ENCODE peak calls at places on chromosome X, in five cellular contexts. B is cardiac muscle cell, H is hepatocyte, K is heart right ventricle, C is sigmoid colon. T is an unnamed sample. For H3K36me3, the result is how much of the 10 kb centered on the place peaks cover.

GRCh38 chrX:74449322-74449936 is 28.1 kb downstream of the SLC16A2 start:
- DNase-seq in B (no peak), H (no peak), K (no peak), C (no peak), T (no peak)

GRCh38 chrX:87518504-87518903 is 902 bp downstream of the KLHL4 start:
- DNase-seq in B (peak), H (no peak), K (no peak), C (no peak), T (no peak)

GRCh38 chrX:102599950-102600579 is 750 bp downstream of the ARMCX5 start:
- DNase-seq in B (peak), H (peak), K (no peak), C (no peak), T (no peak)

GRCh38 chrX:44503550-44503949 is 39.1 kb downstream of the FUNDC1 start:
- DNase-seq in B (no peak), H (no peak), K (no peak), C (no peak), T (no peak)

GRCh38 chrX:19990225-19990518 is 689 bp downstream of the BCLAF3 start:
- DNase-seq in B (no peak), H (no peak), K (no peak), C (no peak), T (no peak)

GRCh38 chrX:100905620-100906019 is 23.1 kb downstream of the XKRX start:
- DNase-seq in B (no peak), H (no peak), K (no peak), C (no peak), T (no peak)

GRCh38 chrX:150616179-150616862 is 47.9 kb downstream of the MTM1 start:
- DNase-seq in B (no peak), H (no peak), K (no peak), C (no peak), T (no peak)

GRCh38 chrX:15143825-15144121 is 126.1 kb downstream of the ASB9 start:
- DNase-seq in B (no peak), H (no peak), K (no peak), C (no peak), T (no peak)

GRCh38 chrX:122582280-122582679 is 601.8 kb upstream of the GRIA3 start:
- DNase-seq in B (no peak), H (no peak), K (no peak), C (no peak), T (no peak)

GRCh38 chrX:357693-358471 is 28.8 kb downstream of the PPP2R3B start:
- DNase-seq in B (no peak), H (no peak), K (no peak), C (no peak), T (peak)

GRCh38 chrX:38066934-38067333 is 60.6 kb downstream of the SYTL5 start:
- DNase-seq in B (no peak), H (no peak), K (no peak), C (no peak), T (no peak)

GRCh38 chrX:63657821-63658220 is 127.2 kb downstream of the ARHGEF9 start:
- DNase-seq in B (peak), H (no peak), K (peak), C (no peak), T (no peak)

GRCh38 chrX:120250522-120251271 is at the start of gene ZBTB33:
- DNase-seq in B (peak), H (peak), K (peak), C (peak), T (peak)

GRCh38 chrX:133847595-133847994 is 137.8 kb downstream of the GPC3 start:
- DNase-seq in B (no peak), H (no peak), K (no peak), C (no peak), T (no peak)

GRCh38 chrX:17547658-17548057 is 172.7 kb downstream of the NHS start:
- DNase-seq in B (peak), H (peak), K (peak), C (peak), T (peak)

GRCh38 chrX:13471269-13471668 is 98.1 kb upstream of the EGFL6 start:
- DNase-seq in B (no peak), H (no peak), K (no peak), C (no peak), T (no peak)

GRCh38 chrX:96126182-96126581 is 558.5 kb upstream of the DIAPH2 start:
- DNase-seq in B (no peak), H (no peak), K (no peak), C (no peak), T (no peak)

GRCh38 chrX:149858592-149858991 is 22.4 kb upstream of the MAGEA8 start:
- DNase-seq in B (no peak), H (no peak), K (no peak), C (no peak), T (no peak)

DNA sequence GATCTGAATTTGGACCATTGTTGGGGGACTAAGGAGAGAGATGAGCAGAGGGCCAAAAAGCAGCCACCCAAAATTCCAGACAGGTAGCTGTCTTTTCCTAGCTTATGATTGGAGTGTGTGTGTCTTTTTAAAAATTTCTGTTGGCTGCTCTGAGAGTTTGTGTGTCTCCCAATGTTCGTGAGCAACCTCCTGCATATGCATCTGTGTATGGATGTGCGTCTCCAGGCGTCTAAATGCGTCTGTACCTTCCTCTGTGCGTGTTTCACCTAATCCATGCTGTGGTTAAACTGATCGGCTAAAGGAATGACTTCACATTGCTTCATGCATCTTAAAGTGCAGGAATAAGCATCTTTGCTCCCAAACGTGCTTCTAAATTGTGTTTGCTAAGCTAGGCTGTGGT is 65.5 kb upstream of the LAS1L start:
- DNase-seq in B (no peak), H (no peak), K (no peak), C (no peak), T (no peak)
- H3K27ac ChIP-seq in B (no peak), H (no peak), K (peak), C (peak), T (peak)

DNA sequence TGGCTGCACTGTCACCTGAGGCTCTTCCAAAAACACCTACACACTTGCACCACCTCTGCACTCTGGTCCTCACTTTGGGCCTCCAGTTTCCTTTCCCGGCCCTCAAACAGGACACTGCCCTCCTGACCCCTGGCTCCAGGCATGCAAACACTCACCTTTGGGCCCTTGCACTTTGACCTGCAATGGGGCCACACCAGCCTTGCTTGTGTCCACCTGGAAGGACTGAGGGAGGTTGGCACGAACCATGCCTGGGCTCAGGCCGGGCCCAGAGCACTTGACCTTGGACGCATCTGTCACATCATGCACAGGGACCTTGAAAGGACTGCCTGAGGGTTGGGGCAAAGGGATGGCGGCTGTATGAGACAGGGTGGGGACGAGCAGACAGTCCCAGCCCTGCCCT is 15.6 kb downstream of the FLNA start:
- DNase-seq in B (no peak), H (no peak), K (no peak), C (no peak), T (no peak)
- H3K36me3 ChIP-seq in B (half or more), H (under half), K (half or more), C (half or more), T (under half)

DNA sequence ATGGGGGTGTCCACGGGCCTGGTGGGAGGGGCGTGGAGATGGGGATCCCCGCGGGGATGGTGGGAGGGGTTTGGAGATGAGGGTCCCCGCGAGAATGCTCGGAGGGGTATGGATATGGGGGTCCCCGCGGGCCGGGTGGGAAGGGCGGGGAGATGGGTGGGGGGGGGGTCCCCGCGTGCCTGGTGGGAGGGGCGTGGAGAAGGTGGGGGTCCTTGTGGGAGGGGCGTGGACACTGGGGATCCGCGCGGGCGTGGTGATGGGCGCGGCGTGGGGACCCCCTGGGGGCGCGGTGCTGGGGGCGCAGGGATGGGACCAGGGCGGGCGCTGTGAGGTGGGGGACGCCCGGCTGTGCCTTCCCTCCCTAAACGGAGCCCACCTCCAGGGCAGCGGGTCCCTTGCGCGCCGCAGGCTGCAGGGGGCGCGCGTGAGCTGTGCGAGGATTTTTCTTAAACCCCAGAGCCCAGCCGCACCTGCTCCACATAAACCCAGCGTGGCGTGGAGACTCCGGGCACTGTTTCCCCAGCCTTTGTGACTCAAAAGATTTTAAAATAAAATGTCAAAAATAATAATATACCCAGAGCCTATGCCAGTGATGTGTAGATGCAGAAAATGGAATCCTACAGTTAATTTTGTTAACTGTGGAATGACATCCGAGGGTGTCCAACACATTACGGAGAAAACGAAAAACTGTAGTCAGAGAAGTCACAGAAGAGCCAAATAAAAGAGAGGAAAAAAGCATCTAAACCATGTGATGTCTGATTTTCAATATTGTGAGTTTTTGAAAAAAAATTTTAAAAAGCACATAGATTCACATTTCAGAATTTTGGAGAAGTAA is 1.5 kb upstream of the ASMTL start:
- DNase-seq in B (peak), H (peak), K (peak), C (peak), T (peak)
- H3K27ac ChIP-seq in B (no peak), H (no peak), K (peak), C (peak), T (no peak)

GRCh38 chrX:41344053-41344452 is 10.1 kb downstream of the DDX3X start:
- DNase-seq in B (no peak), H (no peak), K (no peak), C (no peak), T (no peak)

GRCh38 chrX:41350150-41350975 is 16.4 kb downstream of the DDX3X start:
- DNase-seq in B (peak), H (no peak), K (no peak), C (no peak), T (no peak)

GRCh38 chrX:41350976-41351569 is 17.1 kb downstream of the DDX3X start:
- DNase-seq in B (peak), H (no peak), K (no peak), C (no peak), T (no peak)

GRCh38 chrX:41348551-41348950 is 14.6 kb downstream of the DDX3X start:
- DNase-seq in B (no peak), H (no peak), K (no peak), C (no peak), T (no peak)

DNA sequence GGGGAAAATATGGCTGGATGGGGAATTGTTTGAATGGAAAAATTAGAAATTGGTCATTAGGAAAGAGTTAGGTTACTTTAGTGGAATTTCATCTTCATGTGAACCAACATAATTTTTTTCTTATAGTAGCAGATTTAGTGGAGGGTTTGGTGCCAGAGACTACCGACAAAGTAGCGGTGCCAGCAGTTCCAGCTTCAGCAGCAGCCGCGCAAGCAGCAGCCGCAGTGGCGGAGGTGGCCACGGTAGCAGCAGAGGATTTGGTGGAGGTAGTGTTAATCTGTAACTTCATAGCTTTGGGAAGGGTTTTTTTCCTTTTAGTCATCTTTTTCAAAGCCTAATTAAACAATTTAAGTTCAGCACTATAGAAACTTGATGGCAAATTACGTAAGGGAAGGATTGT is 13.2 kb downstream of the DDX3X start:
- DNase-seq in B (no peak), H (no peak), K (no peak), C (no peak), T (no peak)
- H3K36me3 ChIP-seq in B (half or more), H (under half), K (half or more), C (under half), T (half or more)

GRCh38 chrX:11474021-11474420 is 180.8 kb downstream of the AMELX start:
- DNase-seq in B (no peak), H (no peak), K (no peak), C (no peak), T (no peak)

GRCh38 chrX:11472879-11473278 is 179.7 kb downstream of the AMELX start:
- DNase-seq in B (no peak), H (no peak), K (peak), C (no peak), T (no peak)

GRCh38 chrX:11472381-11472780 is 179.2 kb downstream of the AMELX start:
- DNase-seq in B (no peak), H (no peak), K (no peak), C (no peak), T (no peak)

GRCh38 chrX:11474576-11474975 is 181.4 kb downstream of the AMELX start:
- DNase-seq in B (no peak), H (no peak), K (no peak), C (no peak), T (no peak)

GRCh38 chrX:11470231-11470630 is 177.0 kb downstream of the AMELX start:
- DNase-seq in B (no peak), H (no peak), K (no peak), C (no peak), T (no peak)
- H3K27ac ChIP-seq in B (no peak), H (no peak), K (no peak), C (peak), T (no peak)

GRCh38 chrX:45845142-45845541 is 644.5 kb upstream of the DIPK2B start:
- DNase-seq in B (no peak), H (no peak), K (no peak), C (no peak), T (no peak)
- H3K36me3 ChIP-seq in B (under half), H (under half), K (under half), C (under half), T (under half)

GRCh38 chrX:71105638-71106037 is 902 bp downstream of the CXorf65 start:
- DNase-seq in B (no peak), H (no peak), K (no peak), C (no peak), T (no peak)

GRCh38 chrX:71106427-71106826 is at the start of gene CXorf65:
- DNase-seq in B (no peak), H (no peak), K (no peak), C (no peak), T (no peak)

GRCh38 chrX:71102292-71102691 is 4.2 kb downstream of the CXorf65 start:
- DNase-seq in B (no peak), H (no peak), K (no peak), C (no peak), T (no peak)

GRCh38 chrX:71100581-71101505 is 5.2 kb downstream of the FOXO4 start:
- DNase-seq in B (no peak), H (no peak), K (no peak), C (no peak), T (no peak)

GRCh38 chrX:71103110-71103983 is 3.2 kb downstream of the CXorf65 start:
- DNase-seq in B (peak), H (peak), K (no peak), C (peak), T (no peak)
- H3K27ac ChIP-seq in B (peak), H (peak), K (peak), C (no peak), T (no peak)

GRCh38 chrX:129561453-129561852 is 21.4 kb downstream of the OCRL start:
- DNase-seq in B (no peak), H (no peak), K (no peak), C (no peak), T (no peak)

GRCh38 chrX:129565046-129565649 is 25.1 kb downstream of the OCRL start:
- DNase-seq in B (no peak), H (no peak), K (no peak), C (no peak), T (no peak)

GRCh38 chrX:129568349-129568748 is 28.3 kb downstream of the OCRL start:
- DNase-seq in B (no peak), H (no peak), K (no peak), C (no peak), T (no peak)

DNA sequence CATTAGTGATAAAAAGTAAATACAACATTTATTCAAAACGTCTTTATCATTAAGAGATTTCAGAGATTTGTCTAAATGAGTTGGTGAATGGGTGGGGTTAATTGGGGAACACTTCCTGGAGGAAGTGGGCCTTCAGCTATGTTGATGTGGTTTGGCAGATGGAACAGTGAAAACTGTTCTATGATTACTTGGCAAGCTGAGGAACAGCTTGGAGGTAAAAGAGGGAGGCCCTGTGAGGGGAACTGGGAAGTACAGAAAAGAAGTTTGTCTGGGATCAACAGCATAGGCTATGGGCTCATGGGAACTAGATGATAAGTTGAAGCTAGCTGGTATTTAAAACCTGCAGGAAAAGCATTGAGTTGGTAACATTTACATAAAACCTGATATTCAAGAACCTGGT is 26.0 kb downstream of the OCRL start:
- DNase-seq in B (no peak), H (no peak), K (no peak), C (no peak), T (no peak)
- H3K36me3 ChIP-seq in B (under half), H (under half), K (half or more), C (under half), T (under half)

GRCh38 chrX:2401201-2401589 is 99.6 kb downstream of the DHRSX start:
- DNase-seq in B (no peak), H (no peak), K (no peak), C (no peak), T (no peak)

GRCh38 chrX:2404816-2405215 is 96.0 kb downstream of the DHRSX start:
- DNase-seq in B (no peak), H (no peak), K (no peak), C (no peak), T (no peak)

GRCh38 chrX:2398341-2398656 is 102.5 kb downstream of the DHRSX start:
- DNase-seq in B (no peak), H (no peak), K (no peak), C (no peak), T (no peak)

GRCh38 chrX:2402361-2402690 is 98.5 kb downstream of the DHRSX start:
- DNase-seq in B (no peak), H (no peak), K (no peak), C (no peak), T (no peak)

DNA sequence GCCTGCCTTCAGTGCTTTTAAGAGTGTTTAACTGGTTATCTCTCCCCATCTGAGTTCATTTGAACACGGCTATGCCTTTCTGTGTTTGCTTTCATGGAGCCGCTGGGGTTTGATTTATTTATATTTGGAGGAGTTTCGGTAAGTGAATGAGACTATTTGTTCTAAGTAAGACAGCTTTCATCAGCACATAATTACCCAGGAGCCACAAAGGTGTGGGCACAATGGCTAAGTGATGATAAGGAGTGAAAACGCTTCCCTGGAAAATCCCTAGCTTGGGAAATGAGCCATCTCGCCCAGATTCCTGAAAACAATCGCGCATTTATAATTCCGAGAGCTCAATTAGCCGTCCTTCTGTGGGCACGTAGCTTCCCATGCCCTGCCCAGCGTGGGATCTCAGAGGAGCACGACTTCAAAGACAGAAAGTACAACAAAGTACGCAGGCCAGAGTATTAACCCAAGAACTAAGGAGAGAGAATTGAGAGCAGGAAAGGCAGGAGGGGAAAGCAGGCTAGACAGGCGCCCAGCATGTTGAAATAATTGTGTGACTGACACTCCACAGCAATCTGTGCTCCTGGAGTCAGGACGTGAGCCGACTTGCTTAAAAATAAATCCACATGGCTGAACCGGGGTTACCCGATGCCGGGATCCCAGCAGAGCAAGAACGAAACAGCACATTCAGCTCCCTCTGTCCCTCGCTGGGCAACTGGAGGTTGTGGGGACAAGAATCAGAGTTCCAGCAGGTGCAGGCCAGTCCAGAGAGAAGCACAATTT is 99.0 kb downstream of the DHRSX start:
- DNase-seq in B (no peak), H (peak), K (peak), C (no peak), T (no peak)
- H3K27ac ChIP-seq in B (peak), H (peak), K (peak), C (peak), T (no peak)

GRCh38 chrX:70301716-70302115 is 11.8 kb downstream of the KIF4A start:
- DNase-seq in B (no peak), H (no peak), K (no peak), C (no peak), T (no peak)
- H3K36me3 ChIP-seq in B (under half), H (under half), K (under half), C (under half), T (under half)